ENCODE peak calls at places on chromosome 15, in ten cellular contexts. One of them, this sample, is unnamed. For H3K4me1, the result is how much of the 10 kb centered on the place peaks cover.

GRCh38 chr15:56736881-56737707 is 3.8 kb upstream of the ZNF280D start:
- DNase-seq in pancreas: no peak
- DNase-seq in GM23248: no peak
- DNase-seq in CD4-positive, alpha-beta memory T cell: no peak
- DNase-seq in right lobe of liver: no peak
- DNase-seq in ovary: no peak
- DNase-seq in GM12878: no peak
- DNase-seq in tibial artery: no peak
- DNase-seq in aorta: no peak
- DNase-seq in neural progenitor cell: no peak
- DNase-seq in this sample: no peak

GRCh38 chr15:37733628-37734027 is 200.8 kb upstream of the TMCO5A start:
- DNase-seq in pancreas: no peak
- DNase-seq in right lobe of liver: no peak
- DNase-seq in aorta: no peak
- DNase-seq in ovary: no peak
- DNase-seq in CD4-positive, alpha-beta memory T cell: no peak
- DNase-seq in neural progenitor cell: no peak
- DNase-seq in GM12878: no peak
- DNase-seq in tibial artery: no peak
- DNase-seq in GM23248: peak
- DNase-seq in this sample: no peak

GRCh38 chr15:98599911-98600685 is 48.2 kb upstream of the IGF1R start:
- DNase-seq in right lobe of liver: peak
- DNase-seq in CD4-positive, alpha-beta memory T cell: no peak
- DNase-seq in aorta: no peak
- DNase-seq in neural progenitor cell: no peak
- DNase-seq in tibial artery: no peak
- DNase-seq in GM23248: no peak
- DNase-seq in ovary: peak
- DNase-seq in pancreas: peak
- DNase-seq in GM12878: peak
- DNase-seq in this sample: peak

GRCh38 chr15:79339588-79340314 is 28.8 kb downstream of the TMED3 start:
- DNase-seq in CD4-positive, alpha-beta memory T cell: no peak
- DNase-seq in aorta: no peak
- DNase-seq in right lobe of liver: no peak
- DNase-seq in GM23248: peak
- DNase-seq in GM12878: no peak
- DNase-seq in pancreas: no peak
- DNase-seq in tibial artery: no peak
- DNase-seq in neural progenitor cell: peak
- DNase-seq in ovary: no peak
- DNase-seq in this sample: no peak

GRCh38 chr15:60844431-60845174 is 365.7 kb upstream of the ICE2 start:
- DNase-seq in pancreas: no peak
- DNase-seq in tibial artery: no peak
- DNase-seq in GM12878: no peak
- DNase-seq in ovary: no peak
- DNase-seq in aorta: no peak
- DNase-seq in CD4-positive, alpha-beta memory T cell: peak
- DNase-seq in GM23248: no peak
- DNase-seq in neural progenitor cell: no peak
- DNase-seq in right lobe of liver: no peak
- DNase-seq in this sample: no peak

GRCh38 chr15:98025237-98025636 is 64.7 kb downstream of the ARRDC4 start:
- DNase-seq in neural progenitor cell: no peak
- DNase-seq in tibial artery: no peak
- DNase-seq in right lobe of liver: no peak
- DNase-seq in ovary: no peak
- DNase-seq in GM12878: no peak
- DNase-seq in GM23248: peak
- DNase-seq in CD4-positive, alpha-beta memory T cell: no peak
- DNase-seq in aorta: no peak
- DNase-seq in pancreas: no peak
- DNase-seq in this sample: no peak

GRCh38 chr15:66720206-66721010 is 18.4 kb downstream of the SMAD6 start:
- DNase-seq in GM12878: no peak
- DNase-seq in aorta: peak
- DNase-seq in CD4-positive, alpha-beta memory T cell: no peak
- DNase-seq in neural progenitor cell: no peak
- DNase-seq in tibial artery: peak
- DNase-seq in GM23248: peak
- DNase-seq in pancreas: no peak
- DNase-seq in right lobe of liver: no peak
- DNase-seq in ovary: no peak
- DNase-seq in this sample: no peak

GRCh38 chr15:84099181-84099580 is 136.4 kb upstream of the GOLGA6L4 start:
- DNase-seq in GM12878: peak
- DNase-seq in ovary: no peak
- DNase-seq in pancreas: peak
- DNase-seq in aorta: no peak
- DNase-seq in right lobe of liver: peak
- DNase-seq in CD4-positive, alpha-beta memory T cell: no peak
- DNase-seq in tibial artery: no peak
- DNase-seq in neural progenitor cell: no peak
- DNase-seq in GM23248: no peak
- DNase-seq in this sample: no peak

GRCh38 chr15:80240261-80240660 is 11.8 kb downstream of the CTXND1 start:
- DNase-seq in right lobe of liver: no peak
- DNase-seq in GM23248: no peak
- DNase-seq in tibial artery: no peak
- DNase-seq in aorta: no peak
- DNase-seq in pancreas: no peak
- DNase-seq in neural progenitor cell: no peak
- DNase-seq in CD4-positive, alpha-beta memory T cell: no peak
- DNase-seq in ovary: no peak
- DNase-seq in GM12878: no peak
- DNase-seq in this sample: no peak

GRCh38 chr15:101194246-101195138 is 57.4 kb downstream of the CHSY1 start:
- DNase-seq in GM12878: no peak
- DNase-seq in pancreas: no peak
- DNase-seq in ovary: no peak
- DNase-seq in tibial artery: no peak
- DNase-seq in GM23248: peak
- DNase-seq in aorta: no peak
- DNase-seq in CD4-positive, alpha-beta memory T cell: no peak
- DNase-seq in neural progenitor cell: no peak
- DNase-seq in right lobe of liver: no peak
- DNase-seq in this sample: no peak

GRCh38 chr15:101193063-101193712 is 58.7 kb downstream of the CHSY1 start:
- DNase-seq in right lobe of liver: no peak
- DNase-seq in pancreas: no peak
- DNase-seq in GM12878: no peak
- DNase-seq in tibial artery: no peak
- DNase-seq in GM23248: peak
- DNase-seq in ovary: peak
- DNase-seq in CD4-positive, alpha-beta memory T cell: no peak
- DNase-seq in aorta: peak
- DNase-seq in neural progenitor cell: no peak
- DNase-seq in this sample: no peak

GRCh38 chr15:101191242-101191641 is 60.6 kb downstream of the CHSY1 start:
- DNase-seq in GM23248: peak
- DNase-seq in pancreas: no peak
- DNase-seq in tibial artery: no peak
- DNase-seq in GM12878: no peak
- DNase-seq in ovary: no peak
- DNase-seq in CD4-positive, alpha-beta memory T cell: no peak
- DNase-seq in aorta: no peak
- DNase-seq in neural progenitor cell: no peak
- DNase-seq in right lobe of liver: no peak
- DNase-seq in this sample: no peak

GRCh38 chr15:101192081-101192480 is 59.8 kb downstream of the CHSY1 start:
- DNase-seq in CD4-positive, alpha-beta memory T cell: no peak
- DNase-seq in tibial artery: no peak
- DNase-seq in neural progenitor cell: no peak
- DNase-seq in GM12878: no peak
- DNase-seq in aorta: no peak
- DNase-seq in pancreas: no peak
- DNase-seq in GM23248: no peak
- DNase-seq in right lobe of liver: no peak
- DNase-seq in ovary: no peak
- DNase-seq in this sample: no peak

DNA sequence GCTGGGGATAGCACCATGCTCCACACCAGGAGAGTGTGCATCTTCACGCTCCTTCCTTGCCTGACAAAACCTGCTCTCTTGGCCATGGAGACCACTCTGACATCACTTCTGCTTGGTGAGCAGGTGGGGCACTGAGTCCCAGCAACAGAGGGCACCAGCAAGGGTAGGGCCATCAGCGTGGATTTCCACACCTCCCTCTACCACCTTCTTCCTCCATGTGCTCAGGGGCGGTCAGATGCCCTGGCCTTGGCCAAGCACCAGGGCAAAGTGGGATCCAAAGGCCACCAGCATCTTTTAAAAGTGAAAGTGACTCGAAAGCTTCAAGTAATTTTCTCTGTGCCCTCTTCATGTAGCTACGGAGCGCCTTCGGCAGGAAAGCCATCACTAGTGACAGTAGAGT is 58.1 kb downstream of the CHSY1 start:
- DNase-seq in GM23248: peak
- DNase-seq in neural progenitor cell: no peak
- DNase-seq in right lobe of liver: no peak
- DNase-seq in pancreas: no peak
- DNase-seq in ovary: no peak
- DNase-seq in CD4-positive, alpha-beta memory T cell: no peak
- DNase-seq in aorta: no peak
- DNase-seq in GM12878: no peak
- DNase-seq in tibial artery: no peak
- DNase-seq in this sample: no peak
- H3K4me1 ChIP-seq in GM23248: half or more
- H3K4me1 ChIP-seq in neural progenitor cell: under half
- H3K4me1 ChIP-seq in right lobe of liver: under half
- H3K4me1 ChIP-seq in pancreas: under half
- H3K4me1 ChIP-seq in ovary: under half
- H3K4me1 ChIP-seq in CD4-positive, alpha-beta memory T cell: under half
- H3K4me1 ChIP-seq in aorta: under half
- H3K4me1 ChIP-seq in GM12878: under half
- H3K4me1 ChIP-seq in tibial artery: half or more
- H3K4me1 ChIP-seq in this sample: under half

GRCh38 chr15:45522931-45523331 is 376 bp upstream of the SLC30A4 start:
- DNase-seq in tibial artery: no peak
- DNase-seq in CD4-positive, alpha-beta memory T cell: no peak
- DNase-seq in right lobe of liver: no peak
- DNase-seq in GM23248: peak
- DNase-seq in ovary: no peak
- DNase-seq in aorta: no peak
- DNase-seq in neural progenitor cell: no peak
- DNase-seq in pancreas: peak
- DNase-seq in GM12878: no peak
- DNase-seq in this sample: no peak
- H3K4me3 ChIP-seq in tibial artery: peak
- H3K4me3 ChIP-seq in CD4-positive, alpha-beta memory T cell: peak
- H3K4me3 ChIP-seq in right lobe of liver: peak
- H3K4me3 ChIP-seq in GM23248: peak
- H3K4me3 ChIP-seq in ovary: peak
- H3K4me3 ChIP-seq in aorta: peak
- H3K4me3 ChIP-seq in neural progenitor cell: peak
- H3K4me3 ChIP-seq in pancreas: peak
- H3K4me3 ChIP-seq in GM12878: peak
- H3K4me3 ChIP-seq in this sample: peak

DNA sequence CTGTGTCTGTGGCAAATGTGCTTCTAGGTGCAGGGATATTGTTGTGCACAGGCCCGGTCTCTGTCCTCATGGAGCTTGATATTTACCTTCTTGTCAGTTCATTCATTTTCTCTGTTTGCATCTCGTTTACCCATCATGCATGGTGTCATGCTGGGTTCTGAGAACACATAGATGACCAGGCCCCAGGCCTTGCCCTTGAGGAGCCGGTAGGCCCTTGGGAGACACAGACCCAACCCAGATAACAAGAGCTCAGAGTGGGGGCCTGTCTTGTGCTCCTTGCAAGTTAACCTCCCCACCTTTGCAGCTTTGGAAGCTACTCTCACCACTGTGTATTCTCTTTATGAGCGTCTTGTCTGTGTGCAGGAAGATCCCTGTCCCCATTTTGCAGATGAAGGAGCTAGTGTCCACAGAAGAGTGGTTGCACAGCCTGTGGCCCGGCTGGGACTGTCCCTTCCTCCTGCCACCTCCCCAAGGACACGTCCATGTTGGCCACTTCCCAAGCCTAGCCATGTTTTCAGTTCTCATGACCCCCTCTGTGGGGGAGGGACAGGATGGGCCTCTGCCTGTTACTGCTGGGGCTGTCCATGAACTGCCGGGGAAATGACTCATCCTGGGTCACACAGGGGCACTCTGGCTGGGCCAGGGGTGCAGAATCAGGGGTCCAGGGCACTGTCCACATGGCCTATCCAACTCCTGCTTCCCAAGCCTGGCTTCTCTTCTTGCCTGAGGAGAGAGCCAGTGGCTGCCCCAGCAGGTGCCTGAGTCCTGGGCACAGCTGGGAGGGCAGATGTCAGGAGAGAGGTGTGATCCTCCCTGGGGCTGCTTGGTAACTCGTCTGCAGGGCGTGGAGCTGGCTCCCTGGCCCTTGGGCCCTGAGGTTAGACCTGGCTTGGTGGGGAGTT is 3.4 kb downstream of the SNX33 start:
- DNase-seq in tibial artery: peak
- DNase-seq in GM12878: no peak
- DNase-seq in right lobe of liver: peak
- DNase-seq in ovary: peak
- DNase-seq in pancreas: peak
- DNase-seq in neural progenitor cell: no peak
- DNase-seq in aorta: no peak
- DNase-seq in CD4-positive, alpha-beta memory T cell: no peak
- DNase-seq in GM23248: peak
- DNase-seq in this sample: no peak
- H3K27ac ChIP-seq in tibial artery: peak
- H3K27ac ChIP-seq in GM12878: no peak
- H3K27ac ChIP-seq in right lobe of liver: peak
- H3K27ac ChIP-seq in ovary: peak
- H3K27ac ChIP-seq in pancreas: peak
- H3K27ac ChIP-seq in neural progenitor cell: no peak
- H3K27ac ChIP-seq in aorta: peak
- H3K27ac ChIP-seq in CD4-positive, alpha-beta memory T cell: no peak
- H3K27ac ChIP-seq in GM23248: peak
- H3K27ac ChIP-seq in this sample: peak

DNA sequence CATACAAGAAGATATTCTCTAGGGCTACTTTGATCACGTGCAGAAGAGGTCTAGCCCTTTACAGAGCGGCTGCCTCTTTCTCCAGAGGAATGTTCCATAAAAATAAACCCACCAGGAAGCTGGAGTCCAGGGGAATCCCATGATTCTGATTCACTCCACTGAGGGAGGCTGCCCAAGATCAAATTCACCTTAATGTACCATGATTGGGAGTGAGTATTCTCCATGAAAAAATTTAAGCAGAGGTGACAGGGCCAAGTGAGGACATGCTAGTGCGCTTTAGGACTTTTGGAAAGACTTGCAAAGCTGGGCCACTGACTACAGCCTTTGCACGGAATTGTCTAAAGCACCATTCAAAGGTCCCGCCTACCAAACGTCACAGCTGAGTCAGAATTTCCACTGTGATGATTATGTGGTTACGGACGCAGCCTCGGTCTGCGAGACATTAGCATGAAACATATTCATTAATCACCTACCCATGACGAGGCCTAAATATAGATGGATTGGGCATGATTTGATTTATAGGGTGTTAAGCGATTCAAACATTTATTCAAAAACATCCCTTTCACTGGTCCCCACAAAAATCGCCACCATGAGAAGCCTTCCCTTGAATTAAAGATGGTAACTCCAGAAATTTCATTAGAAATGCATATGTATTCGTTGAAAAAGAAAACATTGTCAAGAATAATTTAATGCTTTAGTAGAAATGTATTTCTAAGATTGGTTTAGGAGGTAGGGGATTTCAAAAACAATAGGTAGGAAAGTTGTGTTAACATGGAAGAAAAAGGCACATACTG is 152.6 kb downstream of the GREM1 start:
- DNase-seq in ovary: no peak
- DNase-seq in pancreas: no peak
- DNase-seq in tibial artery: no peak
- DNase-seq in GM12878: peak
- DNase-seq in GM23248: peak
- DNase-seq in neural progenitor cell: no peak
- DNase-seq in right lobe of liver: no peak
- DNase-seq in CD4-positive, alpha-beta memory T cell: no peak
- DNase-seq in aorta: no peak
- DNase-seq in this sample: no peak
- H3K4me1 ChIP-seq in ovary: under half
- H3K4me1 ChIP-seq in pancreas: under half
- H3K4me1 ChIP-seq in tibial artery: under half
- H3K4me1 ChIP-seq in GM12878: under half
- H3K4me1 ChIP-seq in GM23248: half or more
- H3K4me1 ChIP-seq in neural progenitor cell: under half
- H3K4me1 ChIP-seq in right lobe of liver: under half
- H3K4me1 ChIP-seq in CD4-positive, alpha-beta memory T cell: under half
- H3K4me1 ChIP-seq in aorta: under half
- H3K4me1 ChIP-seq in this sample: under half

This sample was measured in esophagus squamous epithelium.